ENCODE peak calls at places on chromosomes 4 and X, in seven cellular contexts. K, Y, F, T, V, Q and U are unnamed samples.
A peak's percentile ranks its signal among the peaks of the same experiment; 100 is the strongest.

GRCh38 chr4:175509320-175509719 is 302.7 kb downstream of the GPM6A start:
- DNase-seq in Q (no peak), F (no peak), K (peak; percentile 52), T (no peak), Y (no peak), V (no peak), U (no peak)

GRCh38 chr4:80142396-80143304 is 54.7 kb upstream of the PRDM8 start:
- DNase-seq in K (no peak), V (no peak), F (no peak), Y (no peak), T (no peak), Q (no peak), U (no peak)

GRCh38 chr4:41146716-41147506 is 67.4 kb downstream of the APBB2 start:
- DNase-seq in Y (peak; percentile 91), T (no peak), F (no peak), K (no peak), V (no peak), Q (peak; percentile 54), U (no peak)

GRCh38 chrX:155534800-155535199 is 76.4 kb upstream of the F8A3 start:
- DNase-seq in V (no peak), Q (no peak), Y (no peak), T (no peak), F (no peak), K (no peak), U (no peak)

GRCh38 chr4:972651-973424 is 531 bp downstream of the DGKQ start:
- DNase-seq in F (peak; percentile 75), K (peak; percentile 89), Y (no peak), T (peak; percentile 50), V (no peak), Q (no peak), U (peak; percentile 87)

GRCh38 chrX:40152173-40152705 is 54.5 kb upstream of the BCOR start:
- DNase-seq in V (no peak), Y (peak; percentile 50), K (peak; percentile 85), T (no peak), Q (no peak), F (peak; percentile 63), U (peak; percentile 72)

GRCh38 chr4:16524379-16524778 is 298.1 kb upstream of the TAPT1 start:
- DNase-seq in Q (no peak), F (no peak), Y (no peak), K (peak; percentile 10), T (no peak), V (no peak), U (no peak)

GRCh38 chr4:6355052-6355451 is 85.4 kb downstream of the WFS1 start:
- DNase-seq in K (no peak), T (no peak), F (no peak), Y (no peak), V (no peak), Q (no peak), U (no peak)

GRCh38 chrX:149962859-149963757 is 24.8 kb upstream of the EOLA2 start:
- DNase-seq in Q (peak; percentile 69), V (peak; percentile 15), T (no peak), F (no peak), Y (peak; percentile 81), K (peak; percentile 44), U (no peak)

GRCh38 chr4:139599594-139600374 is 43.8 kb upstream of the SETD7 start:
- DNase-seq in T (no peak), F (no peak), Q (peak; percentile 73), V (peak; percentile 49), Y (no peak), K (no peak), U (no peak)

GRCh38 chr4:2786152-2786671 is 6.7 kb upstream of the SH3BP2 start:
- DNase-seq in V (no peak), T (peak; percentile 48), Y (no peak), Q (no peak), F (no peak), K (no peak), U (peak; percentile 90)

GRCh38 chrX:68415289-68415688 is 18.0 kb downstream of the OPHN1 start:
- DNase-seq in Q (peak; percentile 64), K (no peak), F (no peak), V (no peak), Y (peak; percentile 13), T (no peak), U (no peak)

GRCh38 chr4:1984406-1985191 is 24.2 kb downstream of the NELFA start:
- DNase-seq in V (no peak), Y (no peak), Q (no peak), T (no peak), K (peak; percentile 60), F (no peak), U (peak; percentile 62)

GRCh38 chrX:154008521-154008920 is 11.2 kb downstream of the IRAK1 start:
- DNase-seq in F (no peak), K (no peak), T (no peak), Y (no peak), V (no peak), Q (no peak), U (no peak)

GRCh38 chr4:139552506-139552905 is 3.5 kb downstream of the SETD7 start:
- DNase-seq in K (no peak), Y (no peak), T (no peak), Q (peak; percentile 53), F (no peak), V (no peak), U (no peak)